ENCODE peak calls at places on chromosomes 3 and 15, in five cellular contexts. One of them, this sample, is unnamed.

GRCh38 chr15:101283931-101284330 is 6.6 kb upstream of the SELENOS start:
- DNase-seq in AG04450: no peak
- DNase-seq in sigmoid colon: no peak
- DNase-seq in kidney: no peak
- DNase-seq in breast epithelium: no peak
- DNase-seq in this sample: no peak

GRCh38 chr15:82875411-82876003 is 66.1 kb downstream of the WHAMM start:
- DNase-seq in breast epithelium: no peak
- DNase-seq in kidney: no peak
- DNase-seq in AG04450: peak; percentile 46
- DNase-seq in sigmoid colon: no peak
- DNase-seq in this sample: peak; percentile 16

GRCh38 chr3:86381247-86381646 is 609.7 kb downstream of the VGLL3 start:
- DNase-seq in breast epithelium: no peak
- DNase-seq in AG04450: no peak
- DNase-seq in sigmoid colon: no peak
- DNase-seq in kidney: no peak
- DNase-seq in this sample: no peak

GRCh38 chr15:86644319-86644718 is 564.6 kb downstream of the AGBL1 start:
- DNase-seq in sigmoid colon: no peak
- DNase-seq in breast epithelium: no peak
- DNase-seq in kidney: no peak
- DNase-seq in AG04450: no peak
- DNase-seq in this sample: no peak

GRCh38 chr3:32841875-32842505 is 24.2 kb downstream of the TRIM71 start:
- DNase-seq in AG04450: no peak
- DNase-seq in sigmoid colon: no peak
- DNase-seq in breast epithelium: no peak
- DNase-seq in kidney: no peak
- DNase-seq in this sample: no peak

GRCh38 chr3:139588450-139588849 is 48.9 kb upstream of the RBP1 start:
- DNase-seq in sigmoid colon: no peak
- DNase-seq in kidney: no peak
- DNase-seq in breast epithelium: no peak
- DNase-seq in AG04450: no peak
- DNase-seq in this sample: no peak

GRCh38 chr3:31661993-31662392 is 129.3 kb downstream of the STT3B start:
- DNase-seq in breast epithelium: no peak
- DNase-seq in kidney: no peak
- DNase-seq in AG04450: no peak
- DNase-seq in sigmoid colon: no peak
- DNase-seq in this sample: no peak

GRCh38 chr3:146308682-146309081 is 57.8 kb upstream of the PLSCR4 start:
- DNase-seq in kidney: no peak
- DNase-seq in AG04450: peak; percentile 41
- DNase-seq in sigmoid colon: no peak
- DNase-seq in breast epithelium: no peak
- DNase-seq in this sample: peak; percentile 96

GRCh38 chr3:49674491-49674983 is 386 bp downstream of the APEH start:
- DNase-seq in kidney: no peak
- DNase-seq in breast epithelium: no peak
- DNase-seq in sigmoid colon: peak; percentile 75
- DNase-seq in AG04450: no peak
- DNase-seq in this sample: no peak

GRCh38 chr3:111315911-111316310 is 226.1 kb upstream of the CD96 start:
- DNase-seq in breast epithelium: no peak
- DNase-seq in AG04450: peak; percentile 89
- DNase-seq in sigmoid colon: no peak
- DNase-seq in kidney: no peak
- DNase-seq in this sample: peak; percentile 47

GRCh38 chr15:101232677-101233076 is 19.2 kb downstream of the CHSY1 start:
- DNase-seq in sigmoid colon: no peak
- DNase-seq in AG04450: no peak
- DNase-seq in breast epithelium: no peak
- DNase-seq in kidney: no peak
- DNase-seq in this sample: no peak

GRCh38 chr3:87236093-87236492 is 9.0 kb downstream of the CHMP2B start:
- DNase-seq in sigmoid colon: no peak
- DNase-seq in AG04450: no peak
- DNase-seq in kidney: no peak
- DNase-seq in breast epithelium: no peak
- DNase-seq in this sample: no peak

GRCh38 chr3:180417241-180417640 is 184.7 kb upstream of the TTC14 start:
- DNase-seq in breast epithelium: no peak
- DNase-seq in kidney: no peak
- DNase-seq in sigmoid colon: no peak
- DNase-seq in AG04450: no peak
- DNase-seq in this sample: peak; percentile 33

GRCh38 chr15:52682776-52683175 is 3.6 kb upstream of the ATOSA start:
- DNase-seq in breast epithelium: no peak
- DNase-seq in AG04450: no peak
- DNase-seq in kidney: no peak
- DNase-seq in sigmoid colon: no peak
- DNase-seq in this sample: no peak

GRCh38 chr3:133492159-133492860 is 81.2 kb upstream of the CDV3 start:
- DNase-seq in kidney: peak; percentile 65
- DNase-seq in AG04450: no peak
- DNase-seq in breast epithelium: no peak
- DNase-seq in sigmoid colon: no peak
- DNase-seq in this sample: no peak

GRCh38 chr3:131669590-131669989 is 166.8 kb upstream of the MRPL3 start:
- DNase-seq in breast epithelium: no peak
- DNase-seq in sigmoid colon: no peak
- DNase-seq in kidney: no peak
- DNase-seq in AG04450: no peak
- DNase-seq in this sample: no peak

GRCh38 chr15:98231696-98232440 is 271.4 kb downstream of the ARRDC4 start:
- DNase-seq in AG04450: no peak
- DNase-seq in sigmoid colon: no peak
- DNase-seq in kidney: no peak
- DNase-seq in breast epithelium: no peak
- DNase-seq in this sample: peak; percentile 0

GRCh38 chr15:81449836-81450474 is 75.9 kb upstream of the TMC3 start:
- DNase-seq in breast epithelium: no peak
- DNase-seq in AG04450: no peak
- DNase-seq in sigmoid colon: no peak
- DNase-seq in kidney: no peak
- DNase-seq in this sample: no peak

GRCh38 chr3:52052831-52053306 is 3.5 kb downstream of the DUSP7 start:
- DNase-seq in breast epithelium: peak; percentile 75
- DNase-seq in kidney: peak; percentile 93
- DNase-seq in sigmoid colon: peak; percentile 94
- DNase-seq in AG04450: peak; percentile 30
- DNase-seq in this sample: peak; percentile 84

GRCh38 chr3:156674911-156675743 is 737 bp downstream of the TIPARP start:
- DNase-seq in sigmoid colon: peak; percentile 81
- DNase-seq in breast epithelium: peak; percentile 41
- DNase-seq in AG04450: no peak
- DNase-seq in kidney: peak; percentile 90
- DNase-seq in this sample: peak; percentile 66

GRCh38 chr15:67824900-67825879 is at the start of gene SKOR1:
- DNase-seq in kidney: peak; percentile 72
- DNase-seq in breast epithelium: no peak
- DNase-seq in sigmoid colon: peak; percentile 57
- DNase-seq in AG04450: no peak
- DNase-seq in this sample: peak; percentile 49

GRCh38 chr3:98613616-98614015 is 20.2 kb upstream of the CPOX start:
- DNase-seq in breast epithelium: no peak
- DNase-seq in AG04450: no peak
- DNase-seq in kidney: no peak
- DNase-seq in sigmoid colon: no peak
- DNase-seq in this sample: peak; percentile 29

GRCh38 chr15:68731318-68731897 is 89.3 kb downstream of the ANP32A start:
- DNase-seq in kidney: no peak
- DNase-seq in breast epithelium: no peak
- DNase-seq in AG04450: no peak
- DNase-seq in sigmoid colon: peak; percentile 56
- DNase-seq in this sample: no peak

GRCh38 chr15:45314960-45315359 is 62.9 kb downstream of the SLC28A2 start:
- DNase-seq in kidney: no peak
- DNase-seq in breast epithelium: no peak
- DNase-seq in sigmoid colon: no peak
- DNase-seq in AG04450: no peak
- DNase-seq in this sample: peak; percentile 13

GRCh38 chr3:146747051-146747450 is 141.9 kb upstream of the PLSCR5 start:
- DNase-seq in AG04450: no peak
- DNase-seq in breast epithelium: no peak
- DNase-seq in kidney: no peak
- DNase-seq in sigmoid colon: no peak
- DNase-seq in this sample: no peak

GRCh38 chr3:151544164-151544548 is 83.3 kb upstream of the IGSF10 start:
- DNase-seq in kidney: no peak
- DNase-seq in breast epithelium: no peak
- DNase-seq in AG04450: no peak
- DNase-seq in sigmoid colon: no peak
- DNase-seq in this sample: no peak

GRCh38 chr3:161859870-161860450 is 363.4 kb downstream of the OTOL1 start:
- DNase-seq in sigmoid colon: no peak
- DNase-seq in breast epithelium: no peak
- DNase-seq in kidney: no peak
- DNase-seq in AG04450: no peak
- DNase-seq in this sample: no peak

GRCh38 chr15:52803543-52804306 is 13.6 kb upstream of the ONECUT1 start:
- DNase-seq in kidney: no peak
- DNase-seq in breast epithelium: no peak
- DNase-seq in sigmoid colon: no peak
- DNase-seq in AG04450: no peak
- DNase-seq in this sample: no peak

GRCh38 chr3:184737641-184738518 is 26.0 kb upstream of the MAGEF1 start:
- DNase-seq in breast epithelium: peak; percentile 45
- DNase-seq in kidney: no peak
- DNase-seq in AG04450: no peak
- DNase-seq in sigmoid colon: no peak
- DNase-seq in this sample: peak; percentile 76

GRCh38 chr3:164655462-164655861 is 422.8 kb downstream of the SI start:
- DNase-seq in breast epithelium: no peak
- DNase-seq in kidney: no peak
- DNase-seq in AG04450: no peak
- DNase-seq in sigmoid colon: no peak
- DNase-seq in this sample: no peak
- TF ChIP-seq CTCF in breast epithelium: no peak
- TF ChIP-seq CTCF in kidney: no peak
- TF ChIP-seq CTCF in AG04450: no peak
- TF ChIP-seq CTCF in sigmoid colon: no peak
- TF ChIP-seq CTCF in this sample: no peak

GRCh38 chr3:108125550-108126071 is 34.8 kb upstream of the CD47 start:
- DNase-seq in kidney: no peak
- DNase-seq in sigmoid colon: no peak
- DNase-seq in AG04450: no peak
- DNase-seq in breast epithelium: no peak
- DNase-seq in this sample: no peak
- H3K4me3 ChIP-seq in kidney: no peak overlapping the region
- H3K4me3 ChIP-seq in sigmoid colon: no peak overlapping the region
- H3K4me3 ChIP-seq in AG04450: no peak overlapping the region
- H3K4me3 ChIP-seq in breast epithelium: no peak overlapping the region
- H3K4me3 ChIP-seq in this sample: no peak overlapping the region

DNA sequence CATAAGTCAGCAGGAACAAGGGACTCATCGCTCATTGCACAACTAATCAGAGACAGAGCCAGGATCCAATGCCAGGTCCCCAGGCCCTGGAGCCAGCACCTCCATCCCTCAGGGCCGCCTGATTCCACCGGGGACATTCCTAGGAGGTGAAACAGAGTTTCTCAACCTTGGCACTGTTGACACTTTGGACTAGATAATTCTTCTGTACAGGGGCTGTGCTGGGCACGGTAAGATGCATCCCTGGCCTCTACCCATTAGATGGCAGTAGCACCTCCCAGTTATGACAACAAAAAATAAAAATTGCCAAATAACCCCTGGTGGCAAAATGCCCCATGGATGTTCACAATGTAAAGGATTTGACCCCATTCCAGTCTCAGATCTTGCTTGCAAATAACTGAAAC is 127.7 kb downstream of the MTHFS start:
- DNase-seq in sigmoid colon: no peak
- DNase-seq in breast epithelium: peak; percentile 21
- DNase-seq in AG04450: no peak
- DNase-seq in kidney: no peak
- DNase-seq in this sample: peak; percentile 4
- TF ChIP-seq CTCF in sigmoid colon: no peak
- TF ChIP-seq CTCF in breast epithelium: peak; percentile 12
- TF ChIP-seq CTCF in AG04450: peak; percentile 29
- TF ChIP-seq CTCF in kidney: no peak
- TF ChIP-seq CTCF in this sample: peak; percentile 20

DNA sequence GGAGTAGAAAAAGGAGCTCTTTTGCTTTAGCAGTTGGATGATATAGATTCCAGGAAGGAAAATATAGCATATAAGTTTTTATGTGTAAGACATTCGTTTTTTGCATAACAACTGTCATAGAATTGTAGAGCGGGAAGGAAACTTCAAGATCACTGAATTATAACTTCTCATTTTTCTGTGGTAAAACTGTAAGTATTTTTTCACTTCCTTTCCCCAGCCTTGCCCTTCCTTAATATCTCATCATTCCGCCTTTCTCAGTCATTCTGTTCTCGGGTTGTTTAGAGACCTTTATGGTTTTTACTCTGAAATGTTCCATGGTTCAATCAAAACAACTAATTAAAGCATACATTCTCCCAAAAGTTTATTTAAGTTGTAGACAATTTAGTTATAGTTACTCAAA is 1.1 kb downstream of the EAF2 start:
- DNase-seq in sigmoid colon: no peak
- DNase-seq in kidney: no peak
- DNase-seq in breast epithelium: no peak
- DNase-seq in AG04450: no peak
- DNase-seq in this sample: no peak
- H3K4me3 ChIP-seq in sigmoid colon: no peak overlapping the region
- H3K4me3 ChIP-seq in kidney: peak overlapping the region; percentile 81
- H3K4me3 ChIP-seq in breast epithelium: no peak overlapping the region
- H3K4me3 ChIP-seq in AG04450: no peak overlapping the region
- H3K4me3 ChIP-seq in this sample: no peak overlapping the region

GRCh38 chr15:41932511-41932910 is 38.7 kb upstream of the SPTBN5 start:
- DNase-seq in sigmoid colon: no peak
- DNase-seq in breast epithelium: no peak
- DNase-seq in kidney: no peak
- DNase-seq in AG04450: no peak
- DNase-seq in this sample: no peak

GRCh38 chr15:41928637-41929620 is 35.1 kb upstream of the SPTBN5 start:
- DNase-seq in AG04450: no peak
- DNase-seq in sigmoid colon: no peak
- DNase-seq in kidney: peak; percentile 83
- DNase-seq in breast epithelium: no peak
- DNase-seq in this sample: no peak

GRCh38 chr15:41932101-41932500 is 38.2 kb upstream of the SPTBN5 start:
- DNase-seq in breast epithelium: no peak
- DNase-seq in sigmoid colon: no peak
- DNase-seq in kidney: no peak
- DNase-seq in AG04450: no peak
- DNase-seq in this sample: no peak

GRCh38 chr15:41930867-41931222 is 37.0 kb upstream of the SPTBN5 start:
- DNase-seq in AG04450: no peak
- DNase-seq in sigmoid colon: no peak
- DNase-seq in breast epithelium: no peak
- DNase-seq in kidney: no peak
- DNase-seq in this sample: no peak

GRCh38 chr15:41930221-41930866 is 36.5 kb upstream of the SPTBN5 start:
- DNase-seq in breast epithelium: no peak
- DNase-seq in kidney: peak; percentile 73
- DNase-seq in AG04450: peak; percentile 76
- DNase-seq in sigmoid colon: no peak
- DNase-seq in this sample: peak; percentile 94
- TF ChIP-seq CTCF in breast epithelium: no peak
- TF ChIP-seq CTCF in kidney: peak; percentile 27
- TF ChIP-seq CTCF in AG04450: peak; percentile 26
- TF ChIP-seq CTCF in sigmoid colon: no peak
- TF ChIP-seq CTCF in this sample: peak; percentile 45